ENCODE peak calls at places on chromosomes 12 and 14, in four cellular contexts. B, R, P and N are unnamed samples.

GRCh38 chr12:58915634-58916033 is 4.7 kb downstream of the LRIG3 start:
- DNase-seq in R (no peak), B (peak), P (peak), N (no peak)

GRCh38 chr12:56565510-56566101 is 44.0 kb downstream of the RBMS2 start:
- DNase-seq in R (no peak), P (peak), B (peak), N (no peak)

GRCh38 chr14:54722791-54723432 is 156.0 kb downstream of the SAMD4A start:
- DNase-seq in B (no peak), R (peak), P (no peak), N (no peak)

GRCh38 chr14:81137316-81137715 is 83.4 kb downstream of the GTF2A1 start:
- DNase-seq in B (no peak), R (peak), P (no peak), N (no peak)

GRCh38 chr12:10618338-10618987 is 5.1 kb upstream of the MAGOHB start:
- DNase-seq in P (no peak), B (peak), R (peak), N (no peak)

GRCh38 chr14:72939630-72940029 is 13.4 kb downstream of the DCAF4 start:
- DNase-seq in B (no peak), R (no peak), P (no peak), N (no peak)

GRCh38 chr12:117580718-117581062 is 219.3 kb upstream of the NOS1 start:
- DNase-seq in P (peak), R (no peak), B (no peak), N (peak)

GRCh38 chr14:99196310-99196650 is 75.7 kb downstream of the BCL11B start:
- DNase-seq in P (no peak), R (no peak), B (no peak), N (no peak)

GRCh38 chr14:92724516-92725340 is 23.7 kb downstream of the LGMN start:
- DNase-seq in B (no peak), R (no peak), P (peak), N (no peak)

GRCh38 chr12:93204896-93205295 is 172.8 kb upstream of the NUDT4 start:
- DNase-seq in B (no peak), R (no peak), P (no peak), N (no peak)

GRCh38 chr12:100185361-100185894 is 15.2 kb upstream of the ACTR6 start:
- DNase-seq in B (no peak), P (no peak), R (no peak), N (no peak)

GRCh38 chr12:114687802-114688201 is 3.8 kb upstream of the TBX3 start:
- DNase-seq in B (no peak), R (no peak), P (no peak), N (no peak)

GRCh38 chr12:131867891-131868675 is 26.3 kb upstream of the ULK1 start:
- DNase-seq in B (no peak), R (no peak), P (no peak), N (no peak)

GRCh38 chr12:124567035-124567672 is at the start of gene NCOR2:
- DNase-seq in B (no peak), P (no peak), R (no peak), N (no peak)

GRCh38 chr14:90897022-90897421 is 80.8 kb upstream of the TTC7B start:
- DNase-seq in R (no peak), B (no peak), P (no peak), N (no peak)